ENCODE peak calls at places on chromosomes 3 and 15, in five cellular contexts. K, Q, A, C and B are unnamed samples.

GRCh38 chr3:191136347-191136746 is 62.7 kb upstream of the OSTN start:
- DNase-seq in K (peak), Q (no peak), A (peak), C (no peak), B (peak)

GRCh38 chr3:33119891-33120290 is 6.1 kb downstream of the CRTAP start:
- DNase-seq in K (no peak), Q (no peak), A (no peak), C (no peak), B (no peak)

GRCh38 chr3:194273396-194274310 is 77.5 kb downstream of the CPN2 start:
- DNase-seq in K (no peak), Q (no peak), A (no peak), C (peak), B (no peak)

GRCh38 chr3:188309437-188310269 is 155.7 kb downstream of the LPP start:
- DNase-seq in K (no peak), Q (no peak), A (no peak), C (no peak), B (no peak)

GRCh38 chr3:36954452-36955134 is 9.7 kb upstream of the TRANK1 start:
- DNase-seq in K (no peak), Q (no peak), A (peak), C (no peak), B (no peak)

GRCh38 chr3:15638193-15638890 is 36.8 kb downstream of the BTD start:
- DNase-seq in K (no peak), Q (no peak), A (peak), C (no peak), B (no peak)

GRCh38 chr3:194296832-194297666 is 54.1 kb downstream of the CPN2 start:
- DNase-seq in K (no peak), Q (no peak), A (no peak), C (no peak), B (no peak)

GRCh38 chr15:65655457-65655856 is 33.7 kb downstream of the SLC24A1 start:
- DNase-seq in K (no peak), Q (no peak), A (no peak), C (no peak), B (no peak)

GRCh38 chr15:71680079-71680461 is 130.3 kb upstream of the NR2E3 start:
- DNase-seq in K (no peak), Q (no peak), A (no peak), C (no peak), B (no peak)

GRCh38 chr3:33231755-33232465 is 13.3 kb upstream of the SUSD5 start:
- DNase-seq in K (no peak), Q (no peak), A (no peak), C (no peak), B (no peak)

GRCh38 chr3:162441716-162442115 is 945.1 kb downstream of the OTOL1 start:
- DNase-seq in K (no peak), Q (no peak), A (no peak), C (no peak), B (no peak)

GRCh38 chr3:29280675-29281264 is at the start of gene RBMS3:
- DNase-seq in K (peak), Q (peak), A (peak), C (peak), B (peak)

GRCh38 chr15:35874260-35874905 is 328.4 kb upstream of the DPH6 start:
- DNase-seq in K (no peak), Q (no peak), A (peak), C (no peak), B (no peak)

GRCh38 chr15:35630985-35631384 is 85.0 kb upstream of the DPH6 start:
- DNase-seq in K (no peak), Q (no peak), A (no peak), C (no peak), B (no peak)

GRCh38 chr15:25783607-25784131 is 79.5 kb downstream of the ATP10A start:
- DNase-seq in K (no peak), Q (peak), A (no peak), C (no peak), B (peak)

GRCh38 chr15:78018968-78019644 is 58.4 kb downstream of the TBC1D2B start:
- DNase-seq in K (no peak), Q (no peak), A (no peak), C (no peak), B (peak)

GRCh38 chr3:197782230-197782629 is 8.8 kb upstream of the LRCH3 start:
- DNase-seq in K (no peak), Q (no peak), A (no peak), C (no peak), B (no peak)

GRCh38 chr15:75104804-75105557 is 81.6 kb downstream of the PPCDC start:
- DNase-seq in K (no peak), Q (peak), A (peak), C (no peak), B (peak)

GRCh38 chr3:8767667-8768363 is 1.6 kb downstream of the OXTR start:
- DNase-seq in K (peak), Q (no peak), A (peak), C (no peak), B (peak)

GRCh38 chr15:97961067-97961954 is 808 bp downstream of the ARRDC4 start:
- DNase-seq in K (no peak), Q (no peak), A (peak), C (no peak), B (peak)

GRCh38 chr15:28103831-28104230 is 4.7 kb upstream of the OCA2 start:
- DNase-seq in K (no peak), Q (no peak), A (no peak), C (no peak), B (no peak)

GRCh38 chr15:31328425-31328998 is 1.9 kb downstream of the KLF13 start:
- DNase-seq in K (peak), Q (no peak), A (peak), C (no peak), B (peak)

GRCh38 chr3:107077391-107077790 is 299.8 kb upstream of the CCDC54 start:
- DNase-seq in K (no peak), Q (no peak), A (no peak), C (no peak), B (no peak)

GRCh38 chr3:187227658-187228258 is 30.5 kb downstream of the RTP1 start:
- DNase-seq in K (no peak), Q (peak), A (peak), C (no peak), B (no peak)

GRCh38 chr3:127999509-128000106 is 52.6 kb upstream of the SEC61A1 start:
- DNase-seq in K (no peak), Q (no peak), A (no peak), C (no peak), B (no peak)

GRCh38 chr3:181316481-181316880 is 326.9 kb upstream of the DNAJC19 start:
- DNase-seq in K (peak), Q (no peak), A (peak), C (no peak), B (no peak)

GRCh38 chr3:65246561-65246960 is 558.8 kb upstream of the ADAMTS9 start:
- DNase-seq in K (no peak), Q (no peak), A (no peak), C (no peak), B (no peak)

GRCh38 chr3:118272976-118273375 is 761.7 kb downstream of the IGSF11 start:
- DNase-seq in K (no peak), Q (no peak), A (no peak), C (no peak), B (no peak)

GRCh38 chr3:132652640-132653270 is 6.9 kb downstream of the ACAD11 start:
- DNase-seq in K (no peak), Q (no peak), A (peak), C (no peak), B (no peak)

GRCh38 chr3:66076861-66077495 is 38.3 kb upstream of the MAGI1 start:
- DNase-seq in K (no peak), Q (no peak), A (peak), C (no peak), B (no peak)

GRCh38 chr3:172844428-172844827 is 93.9 kb downstream of the ECT2 start:
- DNase-seq in K (no peak), Q (no peak), A (no peak), C (no peak), B (no peak)

GRCh38 chr15:101541501-101542292 is 52.2 kb upstream of the PCSK6 start:
- DNase-seq in K (no peak), Q (peak), A (no peak), C (no peak), B (no peak)

GRCh38 chr3:178618197-178618596 is 82.0 kb downstream of the KCNMB2 start:
- DNase-seq in K (no peak), Q (no peak), A (no peak), C (no peak), B (no peak)

GRCh38 chr3:187473778-187474406 is 105.7 kb downstream of the RTP4 start:
- DNase-seq in K (no peak), Q (no peak), A (peak), C (no peak), B (no peak)

GRCh38 chr3:20256144-20256543 is 70.1 kb upstream of the SGO1 start:
- DNase-seq in K (no peak), Q (no peak), A (peak), C (no peak), B (no peak)

GRCh38 chr15:63014578-63014977 is 28.0 kb upstream of the TPM1 start:
- DNase-seq in K (no peak), Q (no peak), A (no peak), C (no peak), B (no peak)

GRCh38 chr15:77118787-77119410 is 48.0 kb upstream of the TSPAN3 start:
- DNase-seq in K (peak), Q (no peak), A (peak), C (no peak), B (peak)

GRCh38 chr3:107676469-107677309 is 153.9 kb downstream of the BBX start:
- DNase-seq in K (peak), Q (no peak), A (peak), C (no peak), B (peak)